ENCODE peak calls at places on chromosomes 16 and 17, in seven cellular contexts. C, F, R, X, A, E and Z are unnamed samples.

GRCh38 chr17:81427446-81428120 is 32.3 kb downstream of the BAHCC1 start:
- DNase-seq in F (no peak), A (no peak), R (peak), C (no peak), X (peak), E (no peak), Z (no peak)

GRCh38 chr17:56866076-56866475 is 32.1 kb downstream of the DGKE start:
- DNase-seq in E (no peak), R (no peak), C (no peak), F (no peak), X (no peak), A (no peak), Z (no peak)

GRCh38 chr17:48856122-48856821 is 25.4 kb downstream of the CALCOCO2 start:
- DNase-seq in F (no peak), E (no peak), C (no peak), A (no peak), R (no peak), X (no peak), Z (no peak)

GRCh38 chr17:33436321-33436720 is 143.2 kb upstream of the ASIC2 start:
- DNase-seq in A (no peak), C (no peak), F (no peak), R (no peak), X (no peak), E (no peak), Z (no peak)

GRCh38 chr17:2853111-2853721 is 57.0 kb downstream of the RAP1GAP2 start:
- DNase-seq in C (no peak), X (peak), F (no peak), R (peak), E (no peak), A (no peak), Z (peak)

GRCh38 chr17:39271546-39271945 is 45.8 kb upstream of the STAC2 start:
- DNase-seq in R (no peak), A (no peak), F (no peak), C (no peak), X (no peak), E (no peak), Z (no peak)

GRCh38 chr17:14775761-14776492 is 475.0 kb downstream of the HS3ST3B1 start:
- DNase-seq in X (no peak), F (no peak), R (no peak), C (no peak), A (no peak), E (no peak), Z (no peak)

GRCh38 chr16:12337776-12338655 is 361.5 kb downstream of the SNX29 start:
- DNase-seq in C (no peak), R (no peak), F (no peak), E (no peak), A (no peak), X (no peak), Z (no peak)

GRCh38 chr17:31225831-31226230 is 71.2 kb downstream of the OMG start:
- DNase-seq in C (no peak), R (no peak), A (no peak), F (no peak), E (no peak), X (no peak), Z (no peak)

GRCh38 chr17:73519011-73519410 is 125.2 kb downstream of the SDK2 start:
- DNase-seq in A (no peak), R (no peak), E (no peak), C (no peak), F (no peak), X (no peak), Z (no peak)

GRCh38 chr16:4859900-4860255 is 12.6 kb downstream of the UBN1 start:
- DNase-seq in F (no peak), R (no peak), E (no peak), X (no peak), A (no peak), C (no peak), Z (no peak)

GRCh38 chr16:73228649-73229048 is 180.7 kb upstream of the ZFHX3 start:
- DNase-seq in F (no peak), C (no peak), E (no peak), X (no peak), A (no peak), R (no peak), Z (no peak)

GRCh38 chr16:84455031-84455430 is 49.4 kb downstream of the MEAK7 start:
- DNase-seq in E (no peak), R (no peak), A (no peak), X (no peak), C (no peak), F (no peak), Z (no peak)

GRCh38 chr17:38403491-38403890 is 24.8 kb upstream of the ARHGAP23 start:
- DNase-seq in F (no peak), X (peak), C (no peak), E (no peak), R (no peak), A (no peak), Z (no peak)

GRCh38 chr16:27252206-27252585 is 16.4 kb downstream of the NSMCE1 start:
- DNase-seq in X (no peak), R (no peak), F (no peak), C (no peak), A (no peak), E (no peak), Z (no peak)

GRCh38 chr16:16120044-16120381 is 103.3 kb downstream of the ABCC6 start:
- DNase-seq in C (no peak), X (no peak), A (no peak), F (no peak), R (no peak), E (no peak), Z (no peak)

GRCh38 chr17:50474523-50474922 is 4.1 kb upstream of the RSAD1 start:
- DNase-seq in R (no peak), A (no peak), E (no peak), C (no peak), X (no peak), F (no peak), Z (no peak)

GRCh38 chr16:76756423-76756822 is 434.6 kb upstream of the MON1B start:
- DNase-seq in E (no peak), F (no peak), X (no peak), A (no peak), C (no peak), R (no peak), Z (no peak)

GRCh38 chr17:60169921-60170817 is 20.4 kb downstream of the CA4 start:
- DNase-seq in X (no peak), R (no peak), C (no peak), A (peak), F (no peak), E (no peak), Z (peak)

GRCh38 chr17:68319420-68320162 is 28.3 kb downstream of the ARSG start:
- DNase-seq in A (no peak), F (no peak), E (no peak), C (peak), X (no peak), R (no peak), Z (no peak)

GRCh38 chr17:79042421-79043190 is 18.6 kb downstream of the C1QTNF1 start:
- DNase-seq in X (peak), F (peak), E (no peak), A (peak), R (peak), C (no peak), Z (peak)

GRCh38 chr17:48472485-48473281 is 42.7 kb upstream of the SKAP1 start:
- DNase-seq in R (no peak), E (no peak), F (peak), X (no peak), A (no peak), C (no peak), Z (no peak)

GRCh38 chr16:83771306-83771942 is 36.4 kb upstream of the HSBP1 start:
- DNase-seq in R (no peak), E (no peak), F (no peak), C (no peak), A (no peak), X (no peak), Z (no peak)

GRCh38 chr17:57210224-57210553 is 46.1 kb upstream of the MSI2 start:
- DNase-seq in X (no peak), A (no peak), E (no peak), R (no peak), C (no peak), F (peak), Z (no peak)

GRCh38 chr16:86019446-86020047 is 120.6 kb downstream of the IRF8 start:
- DNase-seq in C (no peak), X (no peak), F (no peak), R (no peak), E (peak), A (no peak), Z (peak)

GRCh38 chr17:7047566-7047965 is 3.7 kb upstream of the SLC16A11 start:
- DNase-seq in A (no peak), F (no peak), R (no peak), X (no peak), E (no peak), C (no peak), Z (no peak)

GRCh38 chr17:7046127-7046724 is 2.3 kb upstream of the SLC16A11 start:
- DNase-seq in F (peak), R (peak), X (no peak), C (no peak), A (peak), E (no peak), Z (no peak)

GRCh38 chr17:7043544-7044268 is at the start of gene SLC16A11:
- DNase-seq in R (no peak), F (no peak), X (peak), C (no peak), E (no peak), A (no peak), Z (no peak)

GRCh38 chr17:7043195-7043543 is 723 bp downstream of the SLC16A11 start:
- DNase-seq in F (no peak), E (no peak), C (no peak), X (peak), A (no peak), R (no peak), Z (no peak)

DNA sequence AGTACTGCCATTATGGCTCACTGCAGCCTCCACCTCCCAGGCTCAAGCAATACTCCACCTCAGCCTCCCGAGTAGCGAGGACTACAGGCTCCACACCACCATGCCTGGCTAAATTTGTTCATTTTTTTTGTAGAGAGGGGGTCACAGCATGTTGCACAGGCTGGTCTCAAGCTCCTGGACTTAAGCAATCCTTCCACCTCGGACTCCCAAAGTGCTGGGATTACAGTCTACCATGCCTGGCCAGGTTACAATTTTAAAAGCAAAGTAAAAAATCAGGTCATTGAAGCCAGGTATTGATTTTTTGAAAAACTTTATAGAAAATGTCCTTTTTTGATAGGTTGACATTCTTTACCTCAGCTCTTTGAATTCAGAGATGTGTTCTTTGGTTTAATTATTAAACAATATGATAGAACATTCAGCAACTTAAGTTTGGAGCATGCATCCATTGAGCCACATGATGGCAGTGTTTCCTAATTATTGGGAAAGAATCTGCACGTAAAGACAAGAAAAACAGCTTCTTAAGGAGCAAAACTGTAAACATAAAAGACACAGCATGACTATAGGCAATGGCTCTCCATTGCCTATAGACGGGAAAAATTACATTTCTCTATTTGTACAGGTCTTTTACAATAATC is 1.7 kb upstream of the SLC16A11 start:
- DNase-seq in X (peak), R (peak), F (peak), A (peak), C (peak), E (no peak), Z (no peak)
- TF ChIP-seq JUND in X (no peak), R (no peak), F (no peak), A (no peak), C (no peak), E (no peak), Z (no peak)

GRCh38 chr16:65339062-65339461 is 217.2 kb upstream of the CDH11 start:
- DNase-seq in X (no peak), A (no peak), R (no peak), F (no peak), C (no peak), E (no peak), Z (no peak)

GRCh38 chr16:65333298-65333697 is 211.4 kb upstream of the CDH11 start:
- DNase-seq in X (no peak), A (no peak), F (no peak), C (no peak), E (no peak), R (no peak), Z (no peak)

DNA sequence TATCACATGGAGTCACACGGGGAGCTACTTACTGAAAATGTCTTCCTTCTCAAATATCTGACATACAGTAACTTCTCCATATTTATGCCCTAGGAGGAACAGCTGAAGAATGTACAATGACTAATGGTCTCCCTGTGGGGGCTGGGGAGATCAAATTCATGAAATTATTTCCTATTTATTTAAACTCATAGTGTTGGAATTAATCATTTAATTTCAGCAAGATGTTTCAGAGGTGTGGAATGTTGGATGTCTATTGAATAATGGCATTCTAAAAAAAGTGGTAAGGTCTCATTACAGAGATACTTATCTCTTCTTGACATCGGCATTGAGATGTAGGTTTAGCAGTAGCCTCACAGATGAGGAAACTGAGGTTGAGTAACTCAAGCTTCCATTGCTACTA is 214.3 kb upstream of the CDH11 start:
- DNase-seq in A (no peak), X (no peak), R (no peak), F (no peak), C (no peak), E (no peak), Z (no peak)
- TF ChIP-seq JUND in A (no peak), X (peak), R (no peak), F (no peak), C (no peak), E (no peak), Z (no peak)

DNA sequence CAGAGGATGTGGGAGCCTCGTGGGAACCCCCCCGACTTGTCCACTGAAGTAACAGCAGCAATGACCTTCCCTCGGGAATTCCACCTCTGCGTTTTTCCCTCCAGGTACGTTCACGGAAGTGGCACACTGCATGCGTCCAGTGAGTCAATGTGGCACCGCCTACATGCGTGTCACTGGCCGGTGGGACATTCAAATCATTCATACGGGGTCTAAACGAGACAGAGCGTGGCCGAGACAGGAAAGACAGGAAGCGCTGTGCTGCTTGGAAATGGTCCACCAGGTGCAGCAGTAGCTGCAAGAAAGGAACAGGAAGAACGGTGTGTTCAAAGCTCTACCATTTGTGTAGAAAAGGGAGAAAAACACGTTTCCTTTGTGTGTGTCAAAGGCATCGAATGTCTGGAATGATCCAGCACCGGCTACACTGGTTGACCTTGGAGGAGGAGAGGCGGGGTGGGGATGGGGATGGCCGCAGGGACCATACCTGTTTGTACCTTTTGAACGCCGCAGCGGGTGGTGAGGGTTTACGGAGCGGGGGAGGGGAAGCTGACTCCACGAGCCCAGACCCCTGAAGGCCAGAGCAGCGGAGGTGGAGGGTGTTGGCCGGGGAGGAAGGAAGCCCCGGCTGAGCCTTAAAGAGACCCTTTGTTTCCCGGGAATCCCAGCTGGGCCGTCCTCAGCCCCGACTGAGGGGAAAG is 1.7 kb upstream of the PGAP6 start:
- DNase-seq in R (no peak), E (peak), C (peak), A (no peak), F (peak), X (no peak), Z (no peak)
- TF ChIP-seq JUND in R (no peak), E (no peak), C (no peak), A (no peak), F (no peak), X (no peak), Z (no peak)

DNA sequence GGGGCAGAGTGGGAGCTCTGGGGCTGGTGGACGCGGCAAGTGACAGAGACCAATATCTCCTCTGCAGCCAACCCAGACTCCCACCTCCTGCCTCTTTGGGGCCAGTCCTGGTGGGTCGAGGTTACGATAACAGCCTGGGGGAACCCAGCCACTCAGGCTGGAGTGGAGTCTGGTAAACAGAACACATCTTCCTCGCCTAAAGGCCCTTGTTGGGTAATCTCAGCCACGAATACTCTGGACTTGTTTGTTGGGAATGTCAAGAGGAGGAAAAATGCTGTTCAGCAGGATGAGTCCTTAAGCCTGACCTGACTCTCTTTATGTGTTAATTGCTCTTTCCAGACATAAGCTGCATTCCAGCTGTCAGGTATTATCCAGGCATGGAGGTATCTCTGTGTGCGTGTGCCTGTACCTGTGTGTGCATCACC is 8.0 kb upstream of the SPNS2 start:
- DNase-seq in F (no peak), X (no peak), A (no peak), R (peak), C (no peak), E (no peak), Z (no peak)
- TF ChIP-seq JUND in F (no peak), X (no peak), A (no peak), R (no peak), C (no peak), E (no peak), Z (no peak)

GRCh38 chr16:88977028-88977844 is at the start of gene CBFA2T3:
- DNase-seq in E (no peak), R (no peak), C (no peak), A (no peak), F (no peak), X (no peak), Z (peak)
- TF ChIP-seq JUND in E (no peak), R (no peak), C (no peak), A (no peak), F (no peak), X (no peak), Z (peak)

GRCh38 chr16:51061355-51061754 is 89.7 kb downstream of the SALL1 start:
- DNase-seq in X (no peak), R (no peak), E (no peak), A (no peak), C (no peak), F (no peak), Z (no peak)

GRCh38 chr16:51057969-51058337 is 93.1 kb downstream of the SALL1 start:
- DNase-seq in A (peak), E (no peak), X (no peak), C (no peak), R (no peak), F (no peak), Z (no peak)

GRCh38 chr16:51067352-51067751 is 83.7 kb downstream of the SALL1 start:
- DNase-seq in X (no peak), E (no peak), C (no peak), F (no peak), A (no peak), R (no peak), Z (no peak)

GRCh38 chr16:51057102-51057793 is 93.8 kb downstream of the SALL1 start:
- DNase-seq in C (no peak), X (no peak), E (no peak), F (no peak), R (no peak), A (no peak), Z (no peak)

GRCh38 chr16:51062039-51062438 is 89.0 kb downstream of the SALL1 start:
- DNase-seq in F (no peak), X (no peak), R (no peak), E (no peak), A (peak), C (no peak), Z (no peak)
- TF ChIP-seq JUND in F (no peak), X (no peak), R (no peak), E (no peak), A (no peak), C (no peak), Z (no peak)

GRCh38 chr17:40703652-40704051 is at the start of gene KRT24:
- DNase-seq in R (no peak), E (no peak), C (no peak), X (no peak), A (no peak), F (no peak), Z (no peak)

GRCh38 chr17:40702271-40702670 is 1.3 kb downstream of the KRT24 start:
- DNase-seq in X (no peak), R (no peak), A (no peak), F (no peak), E (no peak), C (no peak), Z (no peak)

GRCh38 chr17:40705567-40705966 is 2.0 kb upstream of the KRT24 start:
- DNase-seq in E (no peak), R (no peak), F (no peak), X (no peak), A (no peak), C (no peak), Z (no peak)

GRCh38 chr17:40707720-40708119 is 4.2 kb upstream of the KRT24 start:
- DNase-seq in F (no peak), R (no peak), X (no peak), C (no peak), E (no peak), A (peak), Z (no peak)
- TF ChIP-seq JUND in F (no peak), R (no peak), X (no peak), C (no peak), E (no peak), A (no peak), Z (no peak)